ENCODE peak calls at places on chromosomes 16 and 17, in four cellular contexts. G is astrocyte of the hippocampus; U is NCI-H460; I is stimulated activated CD4-positive, alpha-beta T cell treated with anti-CD3 and anti-CD28 coated beads, Interleukin-4, amount 100 ng/mL, for 1 hour. H is an unnamed sample.

GRCh38 chr16:3646348-3646920 is 8.1 kb upstream of the DNASE1 start:
- DNase-seq in U (no peak), G (peak; percentile 50), I (no peak), H (no peak)

GRCh38 chr16:89993971-89994370 is 25.3 kb downstream of the DBNDD1 start:
- DNase-seq in I (no peak), U (no peak), G (no peak), H (no peak)

GRCh38 chr16:82634955-82635610 is 8.3 kb downstream of the CDH13 start:
- DNase-seq in G (no peak), U (no peak), I (no peak), H (no peak)

GRCh38 chr16:11677451-11677951 is 9.2 kb downstream of the SNN start:
- DNase-seq in I (no peak), U (no peak), G (no peak), H (no peak)

GRCh38 chr17:64599187-64599676 is 62.9 kb downstream of the SMURF2 start:
- DNase-seq in G (no peak), I (peak; percentile 28), U (no peak), H (peak; percentile 17)

GRCh38 chr16:83305092-83305491 is 502.7 kb upstream of the HSBP1 start:
- DNase-seq in I (no peak), G (peak; percentile 21), U (no peak), H (no peak)

GRCh38 chr17:6787081-6787693 is 11.2 kb downstream of the FBXO39 start:
- DNase-seq in G (no peak), I (no peak), U (no peak), H (no peak)

GRCh38 chr16:12724216-12724615 is 79.5 kb downstream of the CPPED1 start:
- DNase-seq in U (no peak), I (no peak), G (no peak), H (no peak)

GRCh38 chr17:66717680-66718079 is 117.2 kb upstream of the CACNG5 start:
- DNase-seq in U (no peak), G (peak; percentile 35), I (no peak), H (no peak)

GRCh38 chr16:2155091-2156024 is at the start of gene TRAF7:
- DNase-seq in G (peak; percentile 100), U (peak; percentile 100), I (peak; percentile 96), H (peak; percentile 100)

H was measured in Jurkat, Clone E6-1.